ENCODE peak calls at places on chromosomes 5 and 9, in four cellular contexts. O is adrenal gland, K is astrocyte of the cerebellum, I is PC-9. M is an unnamed sample.

GRCh38 chr5:18113724-18114123 is 479.5 kb downstream of the TAF11L14 start:
- DNase-seq in O (no peak), K (peak; percentile 23), I (no peak), M (no peak)

GRCh38 chr5:145775411-145775810 is 59.7 kb downstream of the PRELID2 start:
- DNase-seq in O (no peak), K (no peak), I (no peak), M (peak; percentile 57)

GRCh38 chr5:87137280-87137679 is 130.4 kb upstream of the RASA1 start:
- DNase-seq in O (no peak), K (no peak), I (no peak), M (no peak)

GRCh38 chr5:132458651-132459030 is 31.9 kb downstream of the IRF1 start:
- DNase-seq in O (no peak), K (peak; percentile 84), I (no peak), M (peak; percentile 69)

GRCh38 chr5:178113841-178114324 is 551 bp downstream of the N4BP3 start:
- DNase-seq in O (no peak), K (no peak), I (no peak), M (no peak)

GRCh38 chr5:1737790-1738405 is 61.7 kb downstream of the MRPL36 start:
- DNase-seq in O (peak; percentile 40), K (no peak), I (peak; percentile 34), M (peak; percentile 34)

GRCh38 chr5:73028991-73029540 is 73.2 kb downstream of the FCHO2 start:
- DNase-seq in O (no peak), K (no peak), I (no peak), M (peak; percentile 42)

GRCh38 chr9:117413346-117414219 is 1.3 kb downstream of the ASTN2 start:
- DNase-seq in O (no peak), K (no peak), I (no peak), M (no peak)

GRCh38 chr9:109889456-109889855 is 109.5 kb downstream of the PALM2AKAP2 start:
- DNase-seq in O (no peak), K (no peak), I (no peak), M (peak; percentile 42)

GRCh38 chr5:128304121-128304520 is 220.6 kb downstream of the SLC12A2 start:
- DNase-seq in O (peak; percentile 65), K (peak; percentile 68), I (no peak), M (peak; percentile 85)

GRCh38 chr5:102666164-102666951 is 88.7 kb upstream of the PAM start:
- DNase-seq in O (peak; percentile 71), K (no peak), I (no peak), M (no peak)

GRCh38 chr5:43425965-43426364 is 13.8 kb upstream of the CCL28 start:
- DNase-seq in O (no peak), K (peak; percentile 88), I (peak; percentile 75), M (peak; percentile 81)

GRCh38 chr5:146447734-146448380 is 724 bp downstream of the TCERG1 start:
- DNase-seq in O (peak; percentile 25), K (no peak), I (peak; percentile 30), M (peak; percentile 60)

GRCh38 chr5:120512068-120512467 is 48.0 kb downstream of the PRR16 start:
- DNase-seq in O (no peak), K (no peak), I (no peak), M (no peak)

GRCh38 chr5:137143244-137143605 is 355.9 kb downstream of the SPOCK1 start:
- DNase-seq in O (no peak), K (no peak), I (no peak), M (no peak)

GRCh38 chr9:115106001-115106400 is 12.0 kb downstream of the TNC start:
- DNase-seq in O (no peak), K (no peak), I (no peak), M (peak; percentile 36)
- H3K4me3 ChIP-seq in O (no peak overlapping the region), K (no peak overlapping the region), I (no peak overlapping the region), M (no peak overlapping the region)

DNA sequence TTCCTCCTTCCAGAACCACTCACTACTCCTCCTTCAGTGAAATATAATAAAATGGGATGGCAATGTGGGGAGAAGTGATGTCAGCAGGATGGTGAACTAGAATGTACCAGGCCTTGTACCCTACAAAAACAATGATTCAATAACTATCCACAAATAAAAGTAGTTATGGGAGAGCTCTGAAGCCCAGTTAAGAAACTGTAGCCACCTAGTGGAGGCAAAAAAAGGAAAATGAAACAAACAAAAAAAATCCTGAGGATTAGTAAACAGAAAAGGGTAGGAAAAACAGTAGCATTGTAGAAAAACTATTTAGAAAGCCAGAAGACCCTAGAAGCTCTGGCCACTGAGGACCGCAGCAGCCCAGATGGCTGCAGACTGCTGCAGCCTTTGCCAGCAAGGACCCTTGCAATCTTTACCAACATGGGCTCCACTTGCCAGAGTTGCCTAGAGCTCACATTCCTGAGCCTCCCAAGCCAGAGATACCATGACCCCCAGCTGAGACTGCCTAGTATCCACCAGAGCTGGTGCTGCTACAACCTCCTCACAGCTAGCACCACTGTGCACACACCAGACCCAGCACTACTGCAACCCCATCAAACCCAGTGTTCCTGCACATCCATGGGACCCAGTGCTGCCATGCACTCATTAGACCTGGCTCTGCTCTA is 259.7 kb upstream of the MSX2 start:
- DNase-seq in O (no peak), K (no peak), I (no peak), M (no peak)
- TF ChIP-seq CTCF in O (no peak), K (peak; percentile 21), I (no peak), M (peak; percentile 2)

GRCh38 chr9:129038109-129038852 is 1.9 kb downstream of the MIGA2 start:
- DNase-seq in O (peak; percentile 61), K (no peak), I (no peak), M (peak; percentile 26)
- H3K4me3 ChIP-seq in O (peak overlapping the region; percentile 73), K (no peak overlapping the region), I (peak overlapping the region; percentile 86), M (peak overlapping the region; percentile 24)

GRCh38 chr9:121107041-121107440 is 32.3 kb downstream of the CNTRL start:
- DNase-seq in O (no peak), K (no peak), I (no peak), M (peak; percentile 29)
- TF ChIP-seq CTCF in O (no peak), K (no peak), I (peak; percentile 25), M (peak; percentile 25)

GRCh38 chr5:113675166-113675565 is 161.7 kb downstream of the YTHDC2 start:
- DNase-seq in O (no peak), K (no peak), I (no peak), M (no peak)
- H3K4me3 ChIP-seq in O (no peak overlapping the region), K (no peak overlapping the region), I (no peak overlapping the region), M (no peak overlapping the region)

GRCh38 chr9:101097210-101097609 is 68.7 kb downstream of the PLPPR1 start:
- DNase-seq in O (no peak), K (no peak), I (no peak), M (no peak)
- TF ChIP-seq CTCF in O (no peak), K (no peak), I (no peak), M (no peak)

GRCh38 chr5:112014771-112015170 is 257.8 kb upstream of the NREP start:
- DNase-seq in O (no peak), K (no peak), I (no peak), M (no peak)

GRCh38 chr5:112016980-112017379 is 260.0 kb upstream of the NREP start:
- DNase-seq in O (no peak), K (no peak), I (no peak), M (no peak)

GRCh38 chr5:112023766-112024165 is 266.8 kb upstream of the NREP start:
- DNase-seq in O (no peak), K (no peak), I (no peak), M (no peak)

GRCh38 chr5:112013660-112014059 is 256.7 kb upstream of the NREP start:
- DNase-seq in O (no peak), K (no peak), I (no peak), M (no peak)

GRCh38 chr5:112018846-112019245 is 261.9 kb upstream of the NREP start:
- DNase-seq in O (no peak), K (no peak), I (no peak), M (no peak)
- H3K4me3 ChIP-seq in O (no peak overlapping the region), K (no peak overlapping the region), I (no peak overlapping the region), M (no peak overlapping the region)

DNA sequence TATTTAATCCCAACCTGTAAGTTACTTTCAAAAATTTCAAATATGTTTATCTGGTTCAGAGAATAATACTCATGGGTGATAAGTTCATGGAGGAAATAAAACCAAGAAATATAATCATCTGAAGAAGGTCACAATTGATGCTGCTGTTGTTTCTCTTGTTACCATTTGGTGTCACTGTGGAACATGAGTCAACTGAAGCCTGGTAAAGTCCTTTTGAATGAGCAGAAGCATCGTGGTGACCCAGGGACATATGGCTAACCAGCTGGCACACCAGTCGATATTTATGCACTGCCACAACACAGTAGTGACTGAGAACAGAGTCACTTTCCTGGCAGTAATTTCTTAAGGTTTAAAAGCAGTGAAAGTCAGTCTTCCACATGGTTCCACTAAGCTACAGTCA is 612.9 kb upstream of the TLE4 start:
- DNase-seq in O (no peak), K (no peak), I (no peak), M (no peak)
- TF ChIP-seq CTCF in O (no peak), K (no peak), I (peak; percentile 31), M (peak; percentile 12)